ENCODE peak calls at places on chromosomes 4 and X, in ten cellular contexts. I, T, Z, H, G, M, A, R, D and Q are unnamed samples.

GRCh38 chr4:170672571-170672970 is 582.8 kb upstream of the AADAT start:
- DNase-seq in H (no peak), I (no peak), Z (no peak), D (no peak), G (no peak), T (no peak), A (no peak), M (no peak), R (peak; percentile 45), Q (no peak)

GRCh38 chr4:48767055-48767454 is 13.0 kb downstream of the FRYL start:
- DNase-seq in M (no peak), D (no peak), I (no peak), H (no peak), R (no peak), A (no peak), Z (no peak), T (no peak), G (no peak), Q (no peak)

GRCh38 chr4:5824635-5825034 is 68.3 kb downstream of the CRMP1 start:
- DNase-seq in R (peak; percentile 59), M (peak; percentile 37), T (no peak), I (no peak), G (peak; percentile 20), A (no peak), Z (no peak), D (peak; percentile 13), H (peak; percentile 41), Q (no peak)

GRCh38 chrX:103311401-103311785 is 603 bp upstream of the BEX2 start:
- DNase-seq in A (no peak), M (no peak), G (no peak), T (no peak), H (no peak), R (no peak), Z (no peak), D (no peak), I (no peak), Q (no peak)

GRCh38 chr4:31482691-31483090 is 762.5 kb downstream of the PCDH7 start:
- DNase-seq in G (no peak), A (no peak), H (no peak), D (no peak), T (no peak), I (no peak), R (no peak), Z (no peak), M (no peak), Q (no peak)

GRCh38 chrX:128436397-128437103 is 384.3 kb upstream of the ACTRT1 start:
- DNase-seq in Z (no peak), I (no peak), A (no peak), T (no peak), M (no peak), H (no peak), D (no peak), R (peak; percentile 67), G (no peak), Q (no peak)

GRCh38 chr4:5421416-5421815 is 286.9 kb downstream of the EVC2 start:
- DNase-seq in Z (no peak), A (no peak), M (no peak), I (no peak), H (no peak), T (no peak), G (no peak), R (no peak), D (no peak), Q (no peak)

GRCh38 chrX:49257846-49258748 is 6.4 kb downstream of the FOXP3 start:
- DNase-seq in M (no peak), Z (no peak), D (no peak), A (no peak), G (no peak), H (no peak), I (no peak), T (no peak), R (no peak), Q (no peak)

GRCh38 chrX:109475174-109475891 is 6.6 kb downstream of the GUCY2F start:
- DNase-seq in I (peak; percentile 41), A (no peak), G (peak; percentile 51), T (no peak), M (peak; percentile 57), D (peak; percentile 21), Z (peak; percentile 42), R (peak; percentile 45), H (peak; percentile 32), Q (peak; percentile 7)

GRCh38 chr4:113825272-113825671 is 63.7 kb upstream of the CAMK2D start:
- DNase-seq in T (no peak), Z (no peak), D (no peak), R (no peak), M (no peak), G (no peak), H (no peak), I (no peak), A (no peak), Q (no peak)

GRCh38 chr4:77153016-77153415 is 4.0 kb upstream of the CCNG2 start:
- DNase-seq in T (no peak), D (no peak), M (no peak), R (no peak), G (no peak), Z (no peak), A (no peak), I (no peak), H (no peak), Q (no peak)

GRCh38 chr4:7402526-7402925 is 32.2 kb downstream of the PSAPL1 start:
- DNase-seq in H (no peak), D (no peak), I (peak; percentile 44), R (peak; percentile 8), G (no peak), T (no peak), A (no peak), Z (no peak), M (no peak), Q (no peak)

GRCh38 chr4:17313194-17313593 is 198.7 kb downstream of the QDPR start:
- DNase-seq in T (no peak), H (no peak), Z (no peak), D (no peak), G (no peak), M (no peak), R (no peak), I (no peak), A (no peak), Q (no peak)

GRCh38 chr4:17320046-17320445 is 191.8 kb downstream of the QDPR start:
- DNase-seq in R (no peak), A (no peak), M (no peak), T (no peak), H (no peak), Z (no peak), G (no peak), D (no peak), I (no peak), Q (no peak)

GRCh38 chr4:17317526-17317925 is 194.4 kb downstream of the QDPR start:
- DNase-seq in G (no peak), D (no peak), T (no peak), A (no peak), Z (no peak), H (no peak), I (no peak), R (no peak), M (no peak), Q (no peak)

GRCh38 chr4:17316566-17316965 is 195.3 kb downstream of the QDPR start:
- DNase-seq in D (peak; percentile 59), G (no peak), T (no peak), H (no peak), Z (no peak), I (no peak), R (no peak), M (no peak), A (no peak), Q (no peak)

GRCh38 chr4:17315459-17315858 is 196.4 kb downstream of the QDPR start:
- DNase-seq in I (no peak), A (no peak), H (no peak), Z (no peak), D (no peak), R (no peak), G (no peak), T (no peak), M (no peak), Q (no peak)
- TF ChIP-seq CTCF in I (no peak), A (no peak), H (no peak), Z (no peak), D (no peak), R (no peak), G (no peak), T (no peak), M (no peak), Q (no peak)

GRCh38 chr4:85548116-85548515 is 73.2 kb downstream of the ARHGAP24 start:
- DNase-seq in G (no peak), I (no peak), Z (no peak), A (no peak), H (peak; percentile 6), M (no peak), D (no peak), T (no peak), R (peak; percentile 30), Q (no peak)
- TF ChIP-seq CTCF in G (no peak), I (no peak), Z (no peak), A (no peak), H (peak; percentile 4), M (no peak), D (no peak), T (no peak), R (peak; percentile 29), Q (no peak)

GRCh38 chrX:140661657-140662056 is 47.9 kb upstream of the LINC00632 start:
- DNase-seq in G (no peak), A (no peak), I (no peak), H (no peak), T (no peak), Z (no peak), D (no peak), R (peak; percentile 11), M (no peak), Q (no peak)

DNA sequence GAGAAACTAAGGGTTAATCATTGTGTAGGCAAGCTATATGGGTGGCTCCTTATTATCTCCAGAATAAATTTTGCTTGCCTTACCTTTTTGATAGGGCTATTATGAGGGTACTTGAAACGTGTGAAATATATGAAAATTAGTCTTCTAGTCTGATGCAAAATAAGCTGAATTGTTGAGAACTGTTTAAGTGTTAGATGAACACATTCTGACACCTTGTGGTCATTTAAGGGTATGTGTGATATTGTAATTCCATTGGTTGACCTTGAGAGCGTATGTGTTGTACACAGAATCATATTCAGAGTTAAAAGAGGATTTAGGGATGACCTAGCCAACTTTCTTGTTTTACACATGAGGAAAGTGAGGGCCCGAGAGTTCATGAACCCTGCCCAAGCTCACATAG is 44.6 kb upstream of the LINC00632 start:
- DNase-seq in M (no peak), T (no peak), R (peak; percentile 36), I (no peak), D (no peak), G (no peak), H (peak; percentile 0), A (no peak), Z (no peak), Q (peak; percentile 22)
- TF ChIP-seq CTCF in M (peak; percentile 22), T (peak; percentile 12), R (peak; percentile 21), I (no peak), D (peak; percentile 47), G (peak; percentile 34), H (peak; percentile 19), A (no peak), Z (no peak), Q (peak; percentile 45)

DNA sequence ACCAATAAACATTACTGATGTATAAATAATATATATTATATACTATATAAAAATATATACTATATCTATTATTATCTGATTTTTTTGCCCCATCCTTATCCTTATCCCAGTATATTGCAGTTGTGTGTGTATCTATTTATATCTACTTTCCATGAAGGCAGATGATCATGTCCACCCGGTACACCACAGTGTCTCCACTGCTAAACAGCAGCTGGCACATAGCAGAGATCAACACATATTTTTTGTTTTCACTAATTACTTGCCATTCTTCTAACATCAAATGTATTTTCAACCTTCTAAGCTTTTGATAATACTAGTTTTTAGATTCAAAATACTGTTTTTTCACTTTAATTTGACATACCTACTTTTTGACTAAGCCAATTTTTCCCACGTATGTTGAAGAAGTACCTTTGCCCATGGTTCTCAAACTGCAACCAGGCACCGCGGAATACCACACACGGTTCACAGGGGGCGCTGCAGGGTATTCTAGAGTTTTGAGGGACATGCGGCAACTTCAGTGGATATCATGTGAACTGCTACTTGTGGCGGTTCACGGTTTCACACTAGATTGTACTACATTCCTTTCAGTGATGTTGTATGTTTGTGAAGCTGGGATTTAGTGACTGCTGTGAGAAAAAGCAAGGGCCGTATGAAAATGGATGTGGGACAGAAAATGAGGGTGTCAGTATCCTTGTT is 182.5 kb upstream of the NPY2R start:
- DNase-seq in Z (peak; percentile 41), T (peak; percentile 47), D (no peak), M (peak; percentile 81), A (no peak), G (peak; percentile 71), H (no peak), I (peak; percentile 36), R (peak; percentile 58), Q (no peak)
- TF ChIP-seq CTCF in Z (no peak), T (peak; percentile 47), D (peak; percentile 14), M (peak; percentile 68), A (no peak), G (peak; percentile 78), H (peak; percentile 16), I (no peak), R (peak; percentile 62), Q (peak; percentile 41)